ENCODE peak calls at places on chromosomes 13 and 19, in four cellular contexts. N is SK-N-SH, V is WTC11, U is HepG2. I is an unnamed sample.

GRCh38 chr19:15466851-15467733 is 2.7 kb upstream of the RASAL3 start:
- DNase-seq in N (no peak), V (no peak), U (no peak), I (no peak)

GRCh38 chr19:38557205-38557799 is 60.5 kb downstream of the MAP4K1 start:
- DNase-seq in N (no peak), V (no peak), U (no peak), I (peak)

GRCh38 chr19:41616785-41617621 is 9.9 kb downstream of the CEACAM4 start:
- DNase-seq in N (no peak), V (peak), U (peak), I (peak)

GRCh38 chr13:48678316-48678715 is 24.6 kb downstream of the CYSLTR2 start:
- DNase-seq in N (no peak), V (peak), U (no peak), I (no peak)

GRCh38 chr19:4695224-4695731 is 25.1 kb upstream of the MYDGF start:
- DNase-seq in N (no peak), V (no peak), U (no peak), I (no peak)

GRCh38 chr19:42176990-42177685 is 40.3 kb downstream of the DEDD2 start:
- DNase-seq in N (peak), V (peak), U (peak), I (peak)

GRCh38 chr19:52896431-52897148 is 845 bp downstream of the ZNF320 start:
- DNase-seq in N (peak), V (peak), U (no peak), I (peak)

GRCh38 chr19:13082192-13083007 is 20.3 kb downstream of the LYL1 start:
- DNase-seq in N (peak), V (peak), U (peak), I (peak)

DNA sequence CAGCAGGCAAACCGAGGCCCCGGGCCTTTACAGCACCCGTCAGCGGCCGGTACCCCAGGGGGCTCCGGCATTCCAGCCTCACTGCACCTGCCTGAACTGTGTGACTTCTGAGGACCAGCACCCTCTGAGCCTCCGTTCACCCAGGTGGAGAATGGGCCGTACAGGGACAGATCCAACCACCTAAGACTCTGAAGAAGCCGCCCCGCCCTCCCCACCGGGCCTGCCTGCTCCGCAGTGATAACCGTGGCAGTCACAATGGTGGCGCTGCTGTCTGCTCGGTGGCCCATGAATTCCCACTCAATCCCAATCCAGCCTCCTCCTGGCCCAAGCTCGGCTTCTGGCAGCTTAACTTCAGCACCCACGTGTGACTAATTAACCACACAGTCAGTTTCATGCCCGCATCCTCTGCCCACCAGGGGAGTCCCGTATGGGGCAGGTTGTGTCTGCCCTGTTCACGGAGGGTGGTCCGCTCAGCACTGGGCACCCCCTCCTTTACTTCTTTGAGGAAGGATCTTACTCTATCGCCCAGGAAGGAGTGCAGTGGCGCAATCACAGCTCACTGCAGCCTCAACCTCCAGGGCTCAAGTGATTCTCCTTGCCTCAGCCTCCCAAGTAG is 3.4 kb downstream of the TCF3 start:
- DNase-seq in N (no peak), V (no peak), U (no peak), I (no peak)
- TF ChIP-seq FOXJ3 in N (no peak), V (no peak), U (no peak), I (no peak)

GRCh38 chr19:56245062-56245740 is 27.3 kb upstream of the EDDM13 start:
- DNase-seq in N (no peak), V (no peak), U (no peak), I (no peak)
- TF ChIP-seq FOXJ3 in N (no peak), V (no peak), U (no peak), I (no peak)

DNA sequence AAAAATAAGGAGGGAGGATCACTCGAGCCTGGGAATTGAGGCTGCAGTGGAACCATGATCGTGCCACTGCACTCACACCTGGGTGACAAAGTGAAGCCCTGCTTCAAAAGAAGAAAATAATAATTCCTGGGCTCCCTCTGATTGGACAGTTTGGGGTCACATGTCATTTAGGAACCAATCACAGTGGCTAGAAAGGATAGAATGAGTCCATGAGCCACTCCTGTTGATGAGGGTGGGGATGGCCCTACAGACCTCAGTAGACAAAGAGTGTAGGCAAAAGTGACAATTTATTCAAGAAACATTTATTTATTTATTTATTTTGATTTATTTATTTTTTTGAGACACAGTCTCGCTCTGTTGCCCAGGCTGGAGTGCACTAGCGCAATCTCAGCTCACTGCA is 26.8 kb upstream of the ADGRE5 start:
- DNase-seq in N (peak), V (no peak), U (no peak), I (peak)
- TF ChIP-seq FOXJ3 in N (no peak), V (no peak), U (no peak), I (no peak)

DNA sequence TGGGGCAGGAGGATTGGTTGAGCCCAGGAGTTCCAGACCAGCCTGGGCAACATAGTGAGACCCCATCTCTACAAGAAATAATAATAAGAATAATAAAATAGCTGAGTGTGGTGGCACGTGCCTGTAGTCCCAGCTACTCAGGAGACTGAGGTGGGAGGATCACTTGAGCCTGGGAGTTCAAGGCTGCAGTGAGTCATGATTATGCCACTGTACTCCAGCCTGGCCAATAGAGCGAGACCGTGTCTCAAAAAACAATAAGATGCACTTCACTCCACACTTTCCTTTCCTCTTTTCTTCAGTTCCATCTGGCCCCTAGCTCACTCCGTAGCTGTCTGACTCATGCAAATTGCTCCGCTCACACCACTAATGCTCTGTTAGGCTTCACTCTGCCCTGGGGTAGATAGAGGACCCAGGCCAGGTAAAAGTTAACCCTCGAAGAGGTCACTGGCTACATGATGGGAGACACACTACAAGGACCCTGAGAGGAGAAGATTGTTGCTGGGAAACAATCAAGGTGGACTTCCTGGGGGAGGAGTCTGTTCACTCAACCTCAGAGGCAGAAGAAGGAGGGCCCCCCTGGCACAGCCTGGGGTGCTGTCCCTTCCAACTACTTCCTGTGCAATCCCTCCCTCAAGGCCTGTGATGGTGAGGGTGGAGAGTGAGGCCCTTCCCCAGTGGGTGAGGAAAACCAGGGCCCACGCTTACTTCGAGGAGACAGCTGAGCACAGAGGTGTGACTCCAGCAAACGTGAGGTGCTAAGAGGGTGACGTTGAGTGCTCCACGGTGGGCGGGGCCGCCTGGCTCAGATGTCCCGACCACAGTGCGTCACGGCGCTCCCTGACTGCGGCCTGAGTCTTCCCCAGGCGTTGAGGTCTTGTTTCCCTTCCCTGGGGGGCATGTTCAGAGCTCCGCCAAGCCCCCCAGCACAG is 8.8 kb upstream of the TNFSF9 start:
- DNase-seq in N (no peak), V (no peak), U (no peak), I (peak)
- TF ChIP-seq FOXJ3 in N (no peak), V (no peak), U (no peak), I (no peak)

DNA sequence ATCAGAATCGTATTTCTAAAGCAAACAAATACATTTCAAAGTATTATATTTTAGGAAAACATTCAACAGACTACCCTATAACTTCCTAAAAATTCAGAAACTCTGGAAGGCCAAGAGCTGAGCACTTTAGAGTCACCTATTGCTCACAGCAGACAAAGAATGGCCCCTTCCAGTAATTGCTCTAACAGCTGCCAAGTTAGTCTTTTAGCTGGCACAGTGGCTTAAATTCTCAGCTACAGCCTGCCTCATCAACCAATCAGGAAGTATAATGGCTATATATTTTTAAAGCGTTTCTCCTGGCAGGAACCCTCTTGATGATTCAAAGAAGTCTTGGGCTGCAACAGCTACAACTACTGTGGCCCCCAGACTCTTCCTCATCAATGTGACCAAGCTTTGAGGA is 14.9 kb upstream of the SLITRK5 start:
- DNase-seq in N (no peak), V (no peak), U (no peak), I (no peak)
- TF ChIP-seq FOXJ3 in N (no peak), V (no peak), U (no peak), I (no peak)

DNA sequence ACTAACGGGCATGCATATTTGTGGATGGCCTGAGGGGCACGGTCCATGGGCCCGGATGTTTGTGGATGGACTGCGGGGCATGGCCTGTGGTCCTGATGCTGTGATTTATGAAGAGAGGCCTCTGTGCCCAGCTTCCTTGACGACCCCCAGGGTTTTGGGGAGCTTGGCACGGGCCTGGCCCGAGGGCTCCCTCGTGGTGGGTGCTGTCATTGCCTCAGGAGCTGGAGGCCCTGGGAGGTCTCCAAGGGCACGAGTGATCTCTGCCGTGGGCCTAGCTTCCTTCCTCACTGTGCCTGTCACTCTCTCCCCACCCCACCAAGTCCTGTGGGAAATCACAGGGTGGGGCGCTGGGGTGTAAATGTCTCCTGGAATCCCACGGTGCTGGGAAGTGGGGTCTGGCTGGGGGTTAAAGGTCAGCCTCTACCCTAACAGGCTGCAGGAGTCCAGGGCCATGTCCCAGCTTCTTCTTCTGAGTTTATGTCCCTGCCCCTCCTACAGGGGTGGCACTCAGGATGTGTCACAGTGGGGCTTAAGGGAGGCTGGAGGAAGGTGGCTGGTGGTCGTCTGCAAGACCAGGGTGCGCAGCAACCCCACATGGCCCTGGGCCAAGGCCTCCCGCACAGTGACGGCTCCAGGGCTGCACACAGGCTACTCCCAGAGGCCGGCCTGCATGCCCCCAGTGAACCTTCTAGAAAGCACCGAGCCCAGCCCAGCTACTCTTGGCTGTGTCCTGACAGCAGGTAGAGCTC is 27.6 kb upstream of the RANBP3 start:
- DNase-seq in N (peak), V (no peak), U (no peak), I (no peak)
- TF ChIP-seq FOXJ3 in N (no peak), V (no peak), U (no peak), I (no peak)

I was measured in K562.